ENCODE peak calls at places on chromosomes 12 and 14, in ten cellular contexts. I, K, D, E, F, A, H, T, U and M are unnamed samples.

GRCh38 chr12:64735447-64735846 is 23.8 kb downstream of the GNS start:
- DNase-seq in I (no peak), K (no peak), D (no peak), E (no peak), F (no peak), A (no peak), H (no peak), T (no peak), U (no peak), M (no peak)

GRCh38 chr12:93740721-93741120 is 63.5 kb downstream of the CRADD start:
- DNase-seq in I (no peak), K (no peak), D (no peak), E (no peak), F (no peak), A (no peak), H (no peak), T (no peak), U (no peak), M (no peak)

GRCh38 chr14:23602181-23603095 is 23.8 kb upstream of the JPH4 start:
- DNase-seq in I (no peak), K (no peak), D (no peak), E (no peak), F (no peak), A (no peak), H (no peak), T (no peak), U (no peak), M (no peak)

GRCh38 chr12:124919646-124920352 is 5.3 kb upstream of the UBC start:
- DNase-seq in I (no peak), K (peak; percentile 58), D (no peak), E (peak; percentile 63), F (no peak), A (no peak), H (no peak), T (no peak), U (no peak), M (peak; percentile 76)

GRCh38 chr12:86134571-86134970 is 121.6 kb downstream of the MGAT4C start:
- DNase-seq in I (no peak), K (no peak), D (no peak), E (no peak), F (no peak), A (no peak), H (no peak), T (no peak), U (no peak), M (no peak)

GRCh38 chr12:118064608-118065007 is 3.6 kb upstream of the WSB2 start:
- DNase-seq in I (no peak), K (no peak), D (no peak), E (no peak), F (no peak), A (peak; percentile 16), H (no peak), T (no peak), U (no peak), M (no peak)

GRCh38 chr12:110343921-110344555 is 59.5 kb downstream of the ANAPC7 start:
- DNase-seq in I (no peak), K (no peak), D (no peak), E (no peak), F (no peak), A (no peak), H (no peak), T (no peak), U (no peak), M (no peak)

GRCh38 chr14:24113801-24114535 is 609 bp upstream of the DCAF11 start:
- DNase-seq in I (peak; percentile 97), K (peak; percentile 89), D (peak; percentile 85), E (peak; percentile 89), F (peak; percentile 86), A (peak; percentile 93), H (peak; percentile 44), T (peak; percentile 68), U (peak; percentile 76), M (peak; percentile 86)

GRCh38 chr12:92130999-92131398 is 14.6 kb downstream of the BTG1 start:
- DNase-seq in I (no peak), K (no peak), D (no peak), E (no peak), F (no peak), A (no peak), H (no peak), T (no peak), U (no peak), M (no peak)

GRCh38 chr12:38823314-38823713 is 82.1 kb downstream of the CPNE8 start:
- DNase-seq in I (no peak), K (no peak), D (no peak), E (no peak), F (no peak), A (no peak), H (no peak), T (no peak), U (no peak), M (no peak)

GRCh38 chr12:3363608-3364007 is 127.4 kb upstream of the PRMT8 start:
- DNase-seq in I (no peak), K (peak; percentile 40), D (no peak), E (no peak), F (no peak), A (no peak), H (no peak), T (no peak), U (no peak), M (no peak)

GRCh38 chr12:124752437-124753229 is 111.0 kb downstream of the SCARB1 start:
- DNase-seq in I (no peak), K (no peak), D (peak; percentile 65), E (no peak), F (peak; percentile 47), A (no peak), H (no peak), T (no peak), U (no peak), M (no peak)

GRCh38 chr12:113104953-113105510 is 30.5 kb downstream of the RASAL1 start:
- DNase-seq in I (no peak), K (no peak), D (no peak), E (no peak), F (no peak), A (no peak), H (no peak), T (no peak), U (no peak), M (no peak)

GRCh38 chr12:110102255-110102654 is 21.9 kb upstream of the IFT81 start:
- DNase-seq in I (peak; percentile 75), K (peak; percentile 18), D (peak; percentile 79), E (peak; percentile 69), F (no peak), A (peak; percentile 82), H (no peak), T (peak; percentile 34), U (peak; percentile 97), M (peak; percentile 34)

GRCh38 chr12:24788886-24789285 is 160.0 kb downstream of the BCAT1 start:
- DNase-seq in I (no peak), K (no peak), D (no peak), E (no peak), F (no peak), A (no peak), H (no peak), T (no peak), U (no peak), M (no peak)

GRCh38 chr12:84924956-84925355 is 12.4 kb upstream of the SLC6A15 start:
- DNase-seq in I (no peak), K (no peak), D (no peak), E (no peak), F (no peak), A (no peak), H (no peak), T (no peak), U (no peak), M (no peak)

GRCh38 chr12:124433147-124433874 is 134.1 kb downstream of the NCOR2 start:
- DNase-seq in I (no peak), K (no peak), D (no peak), E (no peak), F (peak; percentile 91), A (no peak), H (no peak), T (no peak), U (no peak), M (no peak)

GRCh38 chr12:22409071-22409951 is 74.8 kb upstream of the ST8SIA1 start:
- DNase-seq in I (no peak), K (no peak), D (no peak), E (peak; percentile 50), F (no peak), A (no peak), H (no peak), T (no peak), U (no peak), M (no peak)

GRCh38 chr12:113007166-113007565 is 28.8 kb downstream of the OAS2 start:
- DNase-seq in I (peak; percentile 94), K (no peak), D (no peak), E (no peak), F (no peak), A (no peak), H (no peak), T (no peak), U (no peak), M (peak; percentile 44)

GRCh38 chr14:103161054-103161397 is 37.8 kb downstream of the TNFAIP2 start:
- DNase-seq in I (peak; percentile 50), K (no peak), D (no peak), E (no peak), F (no peak), A (no peak), H (no peak), T (no peak), U (no peak), M (no peak)